ENCODE peak calls at places on chromosome 18, in four cellular contexts. R is pancreas, W is cardiac fibroblast, D is HepG2. B is an unnamed sample.

GRCh38 chr18:62369129-62369644 is 44.1 kb downstream of the TNFRSF11A start:
- DNase-seq in R (no peak), W (no peak), D (no peak), B (no peak)

GRCh38 chr18:79258447-79258846 is 137.3 kb upstream of the NFATC1 start:
- DNase-seq in R (no peak), W (no peak), D (no peak), B (no peak)

GRCh38 chr18:55650363-55650870 is 62.4 kb upstream of the TCF4 start:
- DNase-seq in R (no peak), W (no peak), D (no peak), B (no peak)

GRCh38 chr18:49804096-49804495 is 9.2 kb downstream of the ACAA2 start:
- DNase-seq in R (no peak), W (no peak), D (no peak), B (no peak)

GRCh38 chr18:12362473-12363174 is 14.4 kb downstream of the AFG3L2 start:
- DNase-seq in R (no peak), W (peak; percentile 27), D (no peak), B (no peak)

GRCh38 chr18:50578651-50579050 is 18.8 kb downstream of the MAPK4 start:
- DNase-seq in R (no peak), W (no peak), D (no peak), B (no peak)

GRCh38 chr18:48896875-48897511 is 53.8 kb downstream of the SMAD7 start:
- DNase-seq in R (peak; percentile 68), W (no peak), D (peak; percentile 98), B (peak; percentile 67)

GRCh38 chr18:50313031-50313607 is 25.6 kb upstream of the CXXC1 start:
- DNase-seq in R (no peak), W (no peak), D (no peak), B (peak; percentile 7)

GRCh38 chr18:24790347-24790746 is 329.9 kb downstream of the HRH4 start:
- DNase-seq in R (no peak), W (no peak), D (no peak), B (no peak)

GRCh38 chr18:13608791-13609552 is 117.4 kb downstream of the FAM210A start:
- DNase-seq in R (no peak), W (no peak), D (no peak), B (no peak)

GRCh38 chr18:49359732-49360444 is 100.6 kb downstream of the DYM start:
- DNase-seq in R (no peak), W (peak; percentile 47), D (no peak), B (peak; percentile 65)

GRCh38 chr18:8391068-8391467 is 218.2 kb upstream of the RAB12 start:
- DNase-seq in R (no peak), W (peak; percentile 52), D (no peak), B (no peak)

GRCh38 chr18:75170022-75170789 is 38.7 kb downstream of the PTGR3 start:
- DNase-seq in R (no peak), W (no peak), D (peak; percentile 22), B (no peak)
- TF ChIP-seq CTCF in R (no peak), W (no peak), D (peak; percentile 52), B (no peak)

GRCh38 chr18:22563098-22563707 is 145.5 kb upstream of the CTAGE1 start:
- DNase-seq in R (peak; percentile 33), W (peak; percentile 97), D (peak; percentile 62), B (peak; percentile 92)
- H3K4me3 ChIP-seq in R (no peak overlapping the region), W (no peak overlapping the region), D (no peak overlapping the region), B (no peak overlapping the region)

GRCh38 chr18:326846-327245 is 59.0 kb upstream of the THOC1 start:
- DNase-seq in R (no peak), W (peak; percentile 43), D (no peak), B (no peak)

GRCh38 chr18:318791-319291 is 51.0 kb upstream of the THOC1 start:
- DNase-seq in R (no peak), W (no peak), D (no peak), B (peak; percentile 25)

GRCh38 chr18:319745-320144 is 51.9 kb upstream of the THOC1 start:
- DNase-seq in R (no peak), W (no peak), D (no peak), B (no peak)

GRCh38 chr18:321839-322467 is 54.1 kb upstream of the THOC1 start:
- DNase-seq in R (no peak), W (no peak), D (no peak), B (peak; percentile 21)

DNA sequence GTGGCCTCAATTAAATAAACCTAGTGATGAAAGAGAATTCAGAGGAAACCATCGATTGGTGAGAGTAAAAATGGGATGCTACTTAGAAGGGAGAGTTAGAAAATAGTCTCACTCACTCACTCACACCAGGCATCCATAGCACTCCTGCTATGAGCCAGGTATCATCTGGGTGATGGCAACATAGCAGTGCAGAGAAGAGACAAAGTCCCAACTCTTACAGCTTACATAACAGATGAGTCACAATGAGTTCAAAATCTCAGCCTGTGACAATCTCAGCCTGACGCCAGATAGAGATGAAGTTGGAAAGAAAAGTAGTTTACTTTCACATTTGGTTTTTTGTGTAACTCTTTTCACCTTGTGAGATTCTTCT is 55.4 kb upstream of the THOC1 start:
- DNase-seq in R (no peak), W (peak; percentile 39), D (peak; percentile 87), B (peak; percentile 68)
- TF ChIP-seq CTCF in R (no peak), W (no peak), D (no peak), B (no peak)

DNA sequence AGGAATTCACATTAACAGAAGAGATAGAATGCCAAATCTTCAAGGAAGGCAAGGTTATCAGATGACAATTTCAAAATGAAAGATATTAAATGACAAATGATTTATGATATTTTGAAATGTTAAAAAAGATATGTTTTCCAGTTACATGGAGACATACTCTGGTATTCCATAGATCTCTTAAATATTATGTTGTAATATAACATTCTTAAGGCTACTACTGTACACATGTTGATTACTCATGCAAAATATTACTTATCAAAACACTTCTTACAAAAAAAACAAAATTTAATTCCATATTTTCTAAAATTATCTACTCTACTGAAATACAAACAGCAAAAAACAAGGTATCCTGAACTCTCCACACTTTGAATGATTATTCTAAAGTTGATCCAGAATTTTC is 22.9 kb downstream of the RTTN start:
- DNase-seq in R (no peak), W (no peak), D (no peak), B (no peak)
- H3K4me3 ChIP-seq in R (no peak overlapping the region), W (no peak overlapping the region), D (no peak overlapping the region), B (no peak overlapping the region)

GRCh38 chr18:10490401-10491289 is 35.2 kb upstream of the NAPG start:
- DNase-seq in R (no peak), W (no peak), D (peak; percentile 77), B (no peak)
- TF ChIP-seq CTCF in R (no peak), W (no peak), D (peak; percentile 78), B (no peak)

GRCh38 chr18:31508781-31509180 is 10.8 kb downstream of the DSG2 start:
- DNase-seq in R (no peak), W (no peak), D (no peak), B (no peak)

GRCh38 chr18:31512203-31512764 is 14.3 kb downstream of the DSG2 start:
- DNase-seq in R (no peak), W (peak; percentile 60), D (peak; percentile 97), B (peak; percentile 77)

GRCh38 chr18:31509571-31509970 is 11.6 kb downstream of the DSG2 start:
- DNase-seq in R (no peak), W (no peak), D (peak; percentile 80), B (no peak)

GRCh38 chr18:31511098-31511497 is 13.1 kb downstream of the DSG2 start:
- DNase-seq in R (no peak), W (peak; percentile 7), D (no peak), B (no peak)

DNA sequence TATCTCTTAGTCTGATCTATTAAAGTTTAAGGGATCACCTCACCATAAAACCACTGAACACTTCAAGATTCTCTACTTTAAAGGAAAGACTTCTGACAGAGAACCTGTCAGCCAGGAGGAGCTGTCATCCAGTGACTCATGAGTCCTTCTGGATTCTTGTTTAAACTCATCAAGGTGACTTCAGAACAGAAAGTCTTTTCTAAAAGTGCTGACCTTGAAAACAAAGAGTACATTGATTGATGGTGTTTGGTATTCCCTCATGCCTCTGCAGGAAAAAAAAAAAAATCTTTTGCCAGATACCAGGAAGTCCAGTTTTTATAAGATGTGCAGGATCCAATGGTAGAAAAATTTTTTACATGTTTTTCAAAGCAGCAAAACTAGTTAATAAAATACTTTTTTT is 12.3 kb downstream of the DSG2 start:
- DNase-seq in R (no peak), W (no peak), D (peak; percentile 89), B (no peak)
- H3K4me3 ChIP-seq in R (no peak overlapping the region), W (no peak overlapping the region), D (no peak overlapping the region), B (no peak overlapping the region)

DNA sequence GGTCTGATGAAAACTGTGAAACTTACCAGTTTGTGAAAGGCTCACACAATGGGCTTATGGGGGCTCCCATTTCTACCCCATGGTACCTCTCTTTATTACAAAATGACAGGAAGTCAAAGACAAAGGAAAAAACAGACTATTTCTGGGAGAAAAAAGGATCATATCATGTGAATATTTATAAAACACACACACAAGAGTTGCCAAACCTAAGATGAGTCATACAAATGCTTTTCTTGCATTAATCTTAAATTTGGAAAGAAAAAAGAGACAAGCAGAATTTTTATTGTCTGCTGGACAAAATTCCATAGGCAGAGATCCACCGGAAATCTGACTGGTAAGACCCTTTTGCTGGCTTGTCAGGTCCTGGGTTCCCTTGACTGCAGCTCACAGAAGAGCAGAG is 1732.3 kb upstream of the PIK3C3 start:
- DNase-seq in R (no peak), W (peak; percentile 20), D (no peak), B (peak; percentile 12)
- TF ChIP-seq CTCF in R (no peak), W (no peak), D (no peak), B (no peak)

DNA sequence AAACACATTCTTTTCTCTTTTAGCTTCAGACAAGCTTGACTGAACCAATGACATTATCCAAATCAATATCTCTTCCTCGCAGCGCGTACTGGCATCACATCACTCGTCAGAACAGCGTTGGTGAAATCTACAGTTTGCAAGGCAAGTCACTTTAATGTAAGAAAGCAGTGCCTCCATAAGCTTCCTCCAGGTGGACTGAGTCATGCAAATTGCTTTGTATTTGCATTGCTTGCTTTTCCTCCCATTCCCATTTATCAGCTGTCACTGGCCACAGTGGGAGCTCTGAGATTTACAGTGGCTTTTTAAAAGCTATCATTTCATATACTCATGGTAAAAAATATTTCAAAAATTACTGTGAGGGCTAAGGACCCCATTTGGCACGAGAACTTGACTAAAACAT is 189.9 kb downstream of the CD226 start:
- DNase-seq in R (no peak), W (no peak), D (no peak), B (peak; percentile 14)
- H3K4me3 ChIP-seq in R (no peak overlapping the region), W (no peak overlapping the region), D (no peak overlapping the region), B (no peak overlapping the region)

B was measured in fibroblast of mammary gland.